ENCODE peak calls at places on chromosome 13, in seven cellular contexts. Q, S, R, N, X, K and I are unnamed samples.
A peak's percentile ranks its signal among the peaks of the same experiment; 100 is the strongest.

GRCh38 chr13:23979361-23980159 is 82.3 kb upstream of the C1QTNF9B start:
- DNase-seq in K (no peak), Q (peak; percentile 85), S (peak; percentile 93), R (peak; percentile 79), X (peak; percentile 4), N (peak; percentile 83), I (peak; percentile 78)

GRCh38 chr13:44365008-44365407 is 8.6 kb upstream of the SERP2 start:
- DNase-seq in R (peak; percentile 39), K (no peak), Q (peak; percentile 79), N (no peak), S (peak; percentile 92), X (no peak), I (no peak)

GRCh38 chr13:102401755-102402154 is at the start of gene FGF14:
- DNase-seq in Q (no peak), R (no peak), N (no peak), X (no peak), S (no peak), K (no peak), I (no peak)

GRCh38 chr13:97112451-97113152 is 109.5 kb upstream of the MBNL2 start:
- DNase-seq in K (no peak), N (no peak), R (no peak), X (no peak), Q (no peak), S (peak; percentile 56), I (no peak)

GRCh38 chr13:37127706-37128241 is 22.3 kb upstream of the CSNK1A1L start:
- DNase-seq in S (peak; percentile 98), R (peak; percentile 61), Q (peak; percentile 87), K (no peak), N (no peak), X (no peak), I (no peak)

GRCh38 chr13:113110048-113110851 is 4.7 kb downstream of the F7 start:
- DNase-seq in S (peak; percentile 17), X (no peak), K (no peak), N (no peak), Q (peak; percentile 8), R (no peak), I (no peak)

GRCh38 chr13:97004096-97004876 is 10.0 kb upstream of the OXGR1 start:
- DNase-seq in N (no peak), R (no peak), S (peak; percentile 94), X (no peak), Q (peak; percentile 75), K (no peak), I (no peak)

GRCh38 chr13:85528578-85529215 is 270.5 kb downstream of the SLITRK6 start:
- DNase-seq in K (no peak), S (peak; percentile 94), X (peak; percentile 59), R (peak; percentile 91), Q (peak; percentile 74), N (no peak), I (no peak)

GRCh38 chr13:86446311-86446710 is 647.1 kb upstream of the SLITRK6 start:
- DNase-seq in R (no peak), S (peak; percentile 91), K (no peak), Q (peak; percentile 1), N (no peak), X (peak; percentile 87), I (no peak)

GRCh38 chr13:48853381-48854102 is 122.2 kb upstream of the FNDC3A start:
- DNase-seq in R (no peak), K (no peak), S (peak; percentile 24), Q (peak; percentile 18), X (no peak), N (no peak), I (no peak)

GRCh38 chr13:93045836-93046235 is 180.8 kb upstream of the GPC6 start:
- DNase-seq in K (no peak), S (peak; percentile 64), N (no peak), Q (no peak), X (no peak), R (no peak), I (no peak)

GRCh38 chr13:113077953-113078894 is 27.4 kb upstream of the F7 start:
- DNase-seq in R (no peak), X (no peak), N (no peak), K (no peak), S (no peak), Q (no peak), I (no peak)

GRCh38 chr13:88384542-88384941 is 713.4 kb downstream of the SLITRK5 start:
- DNase-seq in Q (no peak), R (no peak), S (no peak), K (no peak), N (no peak), X (no peak), I (no peak)

GRCh38 chr13:106139407-106139806 is 396.1 kb downstream of the EFNB2 start:
- DNase-seq in S (peak; percentile 30), R (no peak), X (no peak), Q (no peak), K (no peak), N (no peak), I (no peak)

GRCh38 chr13:109697936-109698335 is 88.4 kb downstream of the IRS2 start:
- DNase-seq in X (no peak), Q (no peak), S (no peak), K (peak; percentile 21), R (no peak), N (no peak), I (no peak)

DNA sequence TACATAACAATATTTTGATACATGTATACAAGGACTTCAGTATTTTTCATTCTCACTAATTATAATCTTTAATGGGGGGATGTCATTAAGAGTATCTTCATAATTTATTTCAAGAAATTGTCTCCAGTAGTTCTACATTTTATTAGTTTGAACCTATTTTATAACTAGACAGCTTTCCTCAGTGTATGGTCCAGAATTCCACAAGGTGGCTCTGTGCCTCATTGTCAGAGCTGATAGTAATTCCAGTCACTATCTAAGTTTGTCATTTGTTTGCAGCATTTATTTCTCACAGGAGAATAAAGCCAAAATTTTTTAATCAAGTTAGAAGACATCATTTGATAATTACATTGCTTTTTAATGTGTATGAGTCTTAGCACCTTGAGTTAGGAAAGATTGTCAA is 1633.0 kb upstream of the PCDH20 start:
- DNase-seq in S (no peak), K (no peak), R (no peak), Q (no peak), N (no peak), X (peak; percentile 2), I (no peak)
- TF ChIP-seq CTCF in S (no peak), K (no peak), R (no peak), Q (no peak), N (no peak), X (no peak), I (no peak)

DNA sequence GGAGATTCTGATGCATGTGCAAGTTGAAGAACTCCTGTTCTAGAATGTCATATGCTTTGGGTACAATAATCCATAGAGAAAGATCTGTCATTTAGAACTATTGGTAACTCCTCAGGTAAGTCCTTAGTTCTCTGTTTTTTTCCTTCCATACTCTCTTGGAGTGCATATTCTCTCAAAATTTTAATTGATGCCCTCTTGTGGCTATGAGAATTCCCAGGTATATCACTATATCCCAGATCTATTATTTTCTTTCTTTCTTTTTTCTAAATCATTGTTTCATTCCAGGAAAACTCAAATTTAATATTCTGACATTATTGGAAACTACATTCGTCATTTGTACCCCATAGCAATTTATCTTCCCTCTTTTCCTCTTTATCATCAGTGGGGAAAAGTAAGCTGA is 485.4 kb downstream of the KLF5 start:
- DNase-seq in S (no peak), X (peak; percentile 4), Q (no peak), K (no peak), N (no peak), R (no peak), I (no peak)
- TF ChIP-seq CTCF in S (no peak), X (peak; percentile 25), Q (peak; percentile 9), K (no peak), N (no peak), R (peak; percentile 52), I (no peak)

GRCh38 chr13:41596190-41596589 is 138.8 kb downstream of the RGCC start:
- DNase-seq in K (no peak), X (no peak), S (peak; percentile 43), Q (no peak), R (no peak), N (no peak), I (no peak)
- TF ChIP-seq CTCF in K (no peak), X (no peak), S (no peak), Q (peak; percentile 31), R (peak; percentile 36), N (no peak), I (no peak)

GRCh38 chr13:29713841-29714240 is 118.4 kb upstream of the SLC7A1 start:
- DNase-seq in K (peak; percentile 8), N (no peak), R (peak; percentile 14), S (no peak), Q (no peak), X (peak; percentile 8), I (no peak)
- TF ChIP-seq CTCF in K (peak; percentile 55), N (peak; percentile 29), R (peak; percentile 96), S (peak; percentile 42), Q (peak; percentile 64), X (peak; percentile 31), I (peak; percentile 65)

DNA sequence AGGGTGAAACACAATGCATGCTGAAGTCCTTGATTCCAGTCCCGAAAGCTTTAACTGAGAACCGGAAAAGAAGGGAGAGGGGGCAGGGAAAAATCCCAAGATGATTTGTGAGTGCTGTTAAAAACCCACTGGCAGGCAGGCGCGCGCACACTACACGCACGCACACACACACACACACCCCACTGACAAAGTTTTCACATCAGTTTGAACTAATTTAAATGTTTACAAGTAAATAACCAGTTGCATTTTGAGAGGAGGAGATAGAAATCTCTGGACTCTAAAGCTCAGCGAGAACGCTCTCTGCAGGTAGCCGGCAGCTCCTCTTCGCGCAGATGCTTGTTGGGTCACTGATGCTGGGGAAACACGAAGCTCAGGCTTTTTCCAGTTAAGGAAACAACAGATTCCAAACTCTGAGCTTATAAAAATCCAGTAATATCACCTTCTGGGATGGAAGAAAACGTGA is 818 bp upstream of the SLITRK1 start:
- DNase-seq in Q (no peak), X (no peak), N (no peak), R (no peak), K (no peak), S (no peak), I (no peak)
- TF ChIP-seq CTCF in Q (no peak), X (no peak), N (no peak), R (no peak), K (no peak), S (no peak), I (no peak)

DNA sequence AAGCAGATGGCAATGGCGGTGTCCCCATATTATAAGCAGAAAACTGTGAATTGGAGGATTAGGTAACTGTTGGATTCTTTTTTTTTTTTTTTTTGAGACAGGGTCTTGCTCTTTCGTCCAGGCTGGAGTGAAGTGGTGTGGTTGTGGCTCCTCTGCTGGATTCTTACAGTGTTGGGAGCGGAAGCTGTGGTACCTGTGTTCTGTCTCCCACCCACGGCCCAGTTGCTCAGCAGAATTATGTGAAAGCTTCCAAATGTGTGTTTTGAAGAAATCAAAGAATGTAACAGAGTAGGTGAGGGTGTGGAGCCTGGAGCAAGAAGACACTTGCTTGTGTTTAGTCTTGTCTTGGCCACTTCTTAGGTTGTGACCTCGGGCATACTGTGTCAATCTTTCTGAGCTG is 295.6 kb downstream of the SHISA2 start:
- DNase-seq in R (no peak), K (no peak), N (no peak), S (no peak), X (no peak), Q (no peak), I (no peak)
- TF ChIP-seq CTCF in R (no peak), K (no peak), N (no peak), S (no peak), X (no peak), Q (no peak), I (no peak)